ENCODE peak calls at places on chromosomes 4 and X, in five cellular contexts. D is IMR-90, N is GM12878, R is K562, B is A549. M is an unnamed sample.
A peak's percentile ranks its signal among the peaks of the same experiment; 100 is the strongest.

GRCh38 chr4:41160010-41160789 is 54.1 kb downstream of the APBB2 start:
- DNase-seq in B (peak; percentile 80), N (no peak), R (no peak), D (peak; percentile 96), M (no peak)

GRCh38 chrX:20265221-20265725 is 1.4 kb downstream of the RPS6KA3 start:
- DNase-seq in B (peak; percentile 71), D (peak; percentile 89), N (no peak), R (peak; percentile 48), M (peak; percentile 31)

GRCh38 chr4:152591361-152591760 is 55.5 kb upstream of the FBXW7 start:
- DNase-seq in R (no peak), B (no peak), D (peak; percentile 11), N (no peak), M (no peak)

GRCh38 chr4:93201471-93201870 is 627.1 kb upstream of the ATOH1 start:
- DNase-seq in N (no peak), D (no peak), B (no peak), R (no peak), M (no peak)

GRCh38 chrX:123740006-123740405 is 7.2 kb upstream of the THOC2 start:
- DNase-seq in D (no peak), N (no peak), R (no peak), B (no peak), M (no peak)

GRCh38 chr4:63717384-63717783 is 691.9 kb downstream of the TECRL start:
- DNase-seq in N (peak; percentile 3), D (no peak), R (peak; percentile 10), B (peak; percentile 45), M (peak; percentile 3)

GRCh38 chrX:132452911-132453550 is 35.8 kb downstream of the MBNL3 start:
- DNase-seq in B (no peak), D (no peak), N (no peak), R (no peak), M (no peak)

GRCh38 chr4:2756691-2757350 is 685 bp upstream of the TNIP2 start:
- DNase-seq in R (no peak), D (no peak), B (no peak), N (no peak), M (no peak)

GRCh38 chrX:42755820-42756219 is 22.1 kb downstream of the PPP1R2C start:
- DNase-seq in R (no peak), N (no peak), D (peak; percentile 42), B (no peak), M (no peak)

GRCh38 chr4:2289311-2289954 is 27.5 kb upstream of the MXD4 start:
- DNase-seq in N (no peak), D (no peak), B (no peak), R (no peak), M (no peak)

GRCh38 chrX:138858438-138858837 is 146.9 kb upstream of the FGF13 start:
- DNase-seq in B (no peak), N (no peak), R (peak; percentile 17), D (peak; percentile 1), M (no peak)

GRCh38 chr4:35358001-35358584 is 886.2 kb downstream of the ARAP2 start:
- DNase-seq in D (no peak), N (no peak), R (no peak), B (peak; percentile 20), M (no peak)

GRCh38 chr4:82248903-82249632 is 124.7 kb downstream of the HNRNPD start:
- DNase-seq in N (no peak), R (no peak), B (no peak), D (no peak), M (no peak)

GRCh38 chr4:135739354-135739753 is 1537.8 kb upstream of the PABPC4L start:
- DNase-seq in R (no peak), B (peak; percentile 28), N (no peak), D (no peak), M (no peak)

GRCh38 chr4:135744928-135745327 is 1543.3 kb upstream of the PABPC4L start:
- DNase-seq in B (no peak), D (no peak), N (no peak), R (no peak), M (no peak)

GRCh38 chr4:135741583-135741982 is 1540.0 kb upstream of the PABPC4L start:
- DNase-seq in N (no peak), B (no peak), R (no peak), D (no peak), M (no peak)
- TF ChIP-seq RCOR1 in N (no peak), B (no peak), R (no peak), D (no peak), M (no peak)

GRCh38 chrX:24148535-24149345 is 789 bp upstream of the ZFX start:
- DNase-seq in R (no peak), N (no peak), B (peak; percentile 63), D (peak; percentile 61), M (peak; percentile 66)

GRCh38 chrX:24148118-24148517 is 1.4 kb upstream of the ZFX start:
- DNase-seq in D (peak; percentile 11), R (no peak), B (no peak), N (no peak), M (no peak)

GRCh38 chrX:24151513-24151912 is 2.0 kb downstream of the ZFX start:
- DNase-seq in B (peak; percentile 29), N (no peak), D (no peak), R (no peak), M (no peak)

GRCh38 chrX:24150051-24150790 is 692 bp downstream of the ZFX start:
- DNase-seq in B (peak; percentile 94), N (peak; percentile 55), D (peak; percentile 92), R (peak; percentile 84), M (peak; percentile 98)

DNA sequence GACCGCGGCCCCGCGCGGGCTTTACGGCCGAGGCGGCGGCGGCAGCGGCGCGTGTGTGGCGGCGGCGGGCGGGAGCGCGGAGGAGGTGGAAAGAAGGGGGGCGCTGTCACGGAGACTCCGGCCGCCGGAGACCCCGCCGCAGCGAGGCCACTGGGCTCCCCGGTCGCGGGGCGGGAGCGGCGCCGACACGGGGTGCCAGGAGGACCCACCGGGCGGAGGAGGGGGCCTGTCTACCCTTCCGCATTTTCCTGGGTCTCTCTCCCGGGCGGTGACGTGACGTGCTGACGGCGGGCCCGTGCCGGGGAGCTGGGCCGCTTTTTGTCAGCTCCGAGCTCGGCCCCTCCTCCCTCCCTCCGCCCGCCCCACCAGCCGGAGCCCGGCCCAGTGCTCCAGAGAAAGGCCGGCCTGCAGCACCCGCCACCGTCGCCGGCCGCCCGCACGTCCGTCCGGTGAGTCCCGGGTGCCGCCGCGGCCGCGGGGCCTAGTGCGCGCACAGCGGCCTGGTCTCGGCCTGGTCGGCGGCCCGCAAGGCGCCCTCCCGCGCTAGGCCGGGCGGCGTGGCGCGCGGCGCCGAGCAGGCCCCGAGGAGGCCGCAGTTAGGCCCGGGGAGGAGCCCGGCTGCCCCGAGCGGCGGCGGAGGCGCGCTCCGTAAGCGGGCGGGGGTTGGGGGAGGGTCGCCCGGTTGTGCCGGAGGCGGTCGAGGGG is at the start of gene ZFX:
- DNase-seq in B (peak; percentile 74), R (peak; percentile 73), D (peak; percentile 63), N (no peak), M (peak; percentile 83)
- TF ChIP-seq RCOR1 in B (no peak), R (no peak), D (no peak), N (no peak), M (no peak)

GRCh38 chrX:1577845-1578244 is 13.6 kb upstream of the AKAP17A start:
- DNase-seq in R (no peak), D (no peak), N (no peak), B (no peak), M (no peak)

GRCh38 chrX:1582686-1583437 is 8.5 kb upstream of the AKAP17A start:
- DNase-seq in N (no peak), B (peak; percentile 69), D (no peak), R (no peak), M (no peak)

GRCh38 chrX:1578511-1579173 is 12.8 kb upstream of the AKAP17A start:
- DNase-seq in B (no peak), N (no peak), D (no peak), R (no peak), M (no peak)

GRCh38 chrX:1584237-1585011 is 7.0 kb upstream of the AKAP17A start:
- DNase-seq in R (no peak), N (no peak), B (no peak), D (no peak), M (no peak)

GRCh38 chrX:1581132-1581531 is 10.3 kb upstream of the AKAP17A start:
- DNase-seq in B (peak; percentile 84), D (no peak), N (no peak), R (peak; percentile 69), M (peak; percentile 61)
- TF ChIP-seq RCOR1 in B (no peak), D (no peak), N (no peak), R (no peak), M (no peak)

DNA sequence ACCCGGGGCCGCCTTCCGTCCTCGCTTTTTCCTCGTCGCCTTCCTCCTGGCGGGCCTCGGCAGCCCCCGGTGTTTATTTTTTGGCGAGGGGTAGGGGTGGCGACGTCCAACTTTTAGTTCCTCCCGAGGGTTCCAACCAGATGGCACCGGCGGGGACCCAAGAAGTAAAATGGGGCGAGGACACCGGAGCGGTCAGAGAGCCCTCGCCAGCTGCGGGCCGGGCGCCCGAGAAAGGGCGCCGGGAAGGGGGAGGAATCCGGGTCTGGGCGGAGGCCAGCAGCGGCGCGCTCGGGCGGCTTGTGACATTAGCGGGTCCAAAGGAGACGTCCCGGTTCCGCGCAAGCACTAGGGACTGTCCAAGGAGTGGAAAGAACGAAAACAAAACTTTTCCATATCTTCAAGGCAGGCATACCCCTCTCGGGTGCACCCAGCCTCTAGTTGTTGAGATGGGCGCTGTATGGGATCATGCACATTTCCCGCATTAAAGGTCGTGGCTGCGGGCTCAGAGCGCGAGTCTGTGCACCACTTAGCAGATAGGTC is 691 bp upstream of the USP46 start:
- DNase-seq in D (no peak), R (peak; percentile 48), B (peak; percentile 21), N (no peak), M (peak; percentile 70)
- TF ChIP-seq RCOR1 in D (no peak), R (no peak), B (no peak), N (no peak), M (no peak)

GRCh38 chrX:150450519-150451177 is 87.5 kb downstream of the MAMLD1 start:
- DNase-seq in R (no peak), N (no peak), D (no peak), B (no peak), M (no peak)
- TF ChIP-seq RCOR1 in R (no peak), N (no peak), D (no peak), B (no peak), M (no peak)

GRCh38 chr4:6523251-6523650 is 50.8 kb upstream of the PPP2R2C start:
- DNase-seq in R (no peak), D (peak; percentile 10), B (peak; percentile 11), N (no peak), M (no peak)
- TF ChIP-seq RCOR1 in R (no peak), D (no peak), B (no peak), N (no peak), M (no peak)